ENCODE peak calls at places on chromosomes 4 and X, in seven cellular contexts. W is T-helper 22 cell, J is H7, C is Peyer's patch, E is hepatocyte, T is ELR, O is dermis microvascular lymphatic vessel endothelial cell. B is an unnamed sample.

GRCh38 chr4:184896868-184897715 is 71.3 kb upstream of the ACSL1 start:
- DNase-seq in W (no peak), J (no peak), C (no peak), E (no peak), T (no peak), O (no peak), B (no peak)

GRCh38 chr4:118968006-118968405 is 79.4 kb downstream of the SYNPO2 start:
- DNase-seq in W (no peak), J (peak; percentile 26), C (peak; percentile 37), E (peak; percentile 51), T (peak; percentile 70), O (no peak), B (peak; percentile 93)

GRCh38 chrX:72624194-72624593 is 51.6 kb upstream of the HDAC8 start:
- DNase-seq in W (no peak), J (no peak), C (no peak), E (no peak), T (no peak), O (no peak), B (no peak)

GRCh38 chrX:96474357-96475125 is 210.1 kb upstream of the DIAPH2 start:
- DNase-seq in W (no peak), J (no peak), C (no peak), E (no peak), T (peak; percentile 24), O (no peak), B (no peak)

GRCh38 chr4:87060957-87061356 is 126.1 kb downstream of the AFF1 start:
- DNase-seq in W (no peak), J (no peak), C (no peak), E (no peak), T (peak; percentile 89), O (no peak), B (peak; percentile 95)

GRCh38 chr4:113781439-113782040 is 20.0 kb upstream of the CAMK2D start:
- DNase-seq in W (no peak), J (no peak), C (no peak), E (peak; percentile 45), T (peak; percentile 62), O (no peak), B (peak; percentile 35)

GRCh38 chrX:20059467-20060128 is 57.1 kb downstream of the MAP7D2 start:
- DNase-seq in W (no peak), J (no peak), C (no peak), E (no peak), T (peak; percentile 11), O (no peak), B (peak; percentile 76)

GRCh38 chr4:6916587-6917444 is 7.2 kb downstream of the TBC1D14 start:
- DNase-seq in W (peak; percentile 65), J (no peak), C (peak; percentile 83), E (peak; percentile 79), T (peak; percentile 34), O (no peak), B (peak; percentile 47)

GRCh38 chr4:38310446-38311043 is 350.3 kb downstream of the PTTG2 start:
- DNase-seq in W (peak; percentile 65), J (no peak), C (peak; percentile 63), E (no peak), T (no peak), O (no peak), B (peak; percentile 86)

GRCh38 chr4:145108128-145108527 is 10.0 kb downstream of the ABCE1 start:
- DNase-seq in W (no peak), J (no peak), C (no peak), E (no peak), T (no peak), O (no peak), B (no peak)

GRCh38 chr4:145843148-145843547 is 95.5 kb downstream of the ZNF827 start:
- DNase-seq in W (no peak), J (no peak), C (no peak), E (no peak), T (peak; percentile 80), O (peak; percentile 41), B (peak; percentile 71)

GRCh38 chrX:685120-686032 is 54.8 kb downstream of the SHOX start:
- DNase-seq in W (no peak), J (no peak), C (no peak), E (no peak), T (no peak), O (no peak), B (no peak)

GRCh38 chrX:151754042-151754419 is 19.5 kb downstream of the CNGA2 start:
- DNase-seq in W (no peak), J (no peak), C (no peak), E (no peak), T (peak; percentile 69), O (no peak), B (peak; percentile 94)

GRCh38 chrX:113136841-113137240 is 296.2 kb upstream of the AMOT start:
- DNase-seq in W (no peak), J (no peak), C (no peak), E (no peak), T (no peak), O (no peak), B (no peak)

GRCh38 chrX:113384628-113385027 is 544.0 kb upstream of the AMOT start:
- DNase-seq in W (no peak), J (no peak), C (no peak), E (peak; percentile 37), T (peak; percentile 39), O (no peak), B (peak; percentile 87)

GRCh38 chrX:3516051-3516541 is 169.6 kb upstream of the MXRA5 start:
- DNase-seq in W (no peak), J (no peak), C (no peak), E (no peak), T (peak; percentile 51), O (no peak), B (peak; percentile 74)

GRCh38 chr4:76016383-76016782 is 6.9 kb downstream of the CXCL10 start:
- DNase-seq in W (no peak), J (no peak), C (no peak), E (no peak), T (no peak), O (no peak), B (no peak)

GRCh38 chrX:46574941-46575381 is 1.4 kb downstream of the CHST7 start:
- DNase-seq in W (peak; percentile 19), J (peak; percentile 62), C (no peak), E (peak; percentile 34), T (peak; percentile 44), O (no peak), B (no peak)

GRCh38 chr4:184475096-184475461 is 729 bp upstream of the IRF2 start:
- DNase-seq in W (peak; percentile 27), J (no peak), C (peak; percentile 41), E (peak; percentile 65), T (peak; percentile 59), O (no peak), B (peak; percentile 50)

GRCh38 chrX:136212557-136213111 is 38.6 kb downstream of the MAP7D3 start:
- DNase-seq in W (no peak), J (no peak), C (no peak), E (no peak), T (no peak), O (no peak), B (peak; percentile 31)

GRCh38 chr4:108172780-108173598 is 4.3 kb upstream of the LEF1 start:
- DNase-seq in W (no peak), J (peak; percentile 84), C (no peak), E (peak; percentile 82), T (peak; percentile 78), O (no peak), B (peak; percentile 77)

GRCh38 chr4:126742885-126743284 is 889.9 kb upstream of the INTU start:
- DNase-seq in W (no peak), J (no peak), C (no peak), E (no peak), T (no peak), O (no peak), B (no peak)

GRCh38 chr4:169252339-169253086 is 18.2 kb downstream of the SH3RF1 start:
- DNase-seq in W (no peak), J (no peak), C (no peak), E (no peak), T (no peak), O (peak; percentile 65), B (no peak)

GRCh38 chr4:113547487-113548042 is 214.0 kb downstream of the CAMK2D start:
- DNase-seq in W (peak; percentile 77), J (peak; percentile 64), C (peak; percentile 92), E (peak; percentile 95), T (peak; percentile 96), O (peak; percentile 88), B (peak; percentile 94)

GRCh38 chr4:152220201-152220666 is 315.7 kb downstream of the FBXW7 start:
- DNase-seq in W (no peak), J (no peak), C (no peak), E (no peak), T (no peak), O (no peak), B (peak; percentile 83)

GRCh38 chrX:1012678-1013300 is 199.7 kb downstream of the CRLF2 start:
- DNase-seq in W (no peak), J (no peak), C (no peak), E (no peak), T (no peak), O (no peak), B (no peak)

GRCh38 chr4:105060628-105061027 is 86.0 kb upstream of the TET2 start:
- DNase-seq in W (no peak), J (no peak), C (no peak), E (no peak), T (peak; percentile 38), O (no peak), B (peak; percentile 75)

GRCh38 chrX:40866878-40867277 is 131.5 kb upstream of the MED14 start:
- DNase-seq in W (no peak), J (no peak), C (no peak), E (no peak), T (no peak), O (no peak), B (peak; percentile 65)

GRCh38 chr4:29046716-29047115 is 1673.5 kb upstream of the PCDH7 start:
- DNase-seq in W (no peak), J (no peak), C (no peak), E (peak; percentile 6), T (peak; percentile 78), O (no peak), B (no peak)

GRCh38 chrX:16160729-16161128 is 6.6 kb upstream of the MAGEB17 start:
- DNase-seq in W (no peak), J (no peak), C (no peak), E (no peak), T (peak; percentile 93), O (no peak), B (peak; percentile 95)

GRCh38 chr4:108181704-108182103 is 13.0 kb upstream of the LEF1 start:
- DNase-seq in W (no peak), J (no peak), C (no peak), E (no peak), T (peak; percentile 19), O (no peak), B (no peak)

GRCh38 chrX:103730746-103731508 is 20.2 kb downstream of the TMEM31 start:
- DNase-seq in W (no peak), J (no peak), C (no peak), E (no peak), T (peak; percentile 40), O (peak; percentile 91), B (peak; percentile 38)

GRCh38 chrX:130171446-130172126 is at the start of gene RAB33A:
- DNase-seq in W (peak; percentile 22), J (peak; percentile 90), C (peak; percentile 28), E (peak; percentile 21), T (peak; percentile 41), O (no peak), B (peak; percentile 27)

GRCh38 chr4:1168291-1169031 is 3.9 kb downstream of the SPON2 start:
- DNase-seq in W (no peak), J (no peak), C (no peak), E (no peak), T (no peak), O (no peak), B (no peak)

GRCh38 chr4:70613182-70613892 is 15.2 kb upstream of the ENAM start:
- DNase-seq in W (no peak), J (no peak), C (no peak), E (peak; percentile 32), T (no peak), O (no peak), B (no peak)